ENCODE peak calls at places on chromosomes 16 and 17, in six cellular contexts. B is astrocyte, P is spleen, T is tibial artery, F is pancreas, Z is thyroid gland. O is an unnamed sample.
A peak's percentile ranks its signal among the peaks of the same experiment; 100 is the strongest.

GRCh38 chr16:82031116-82032084 is 3.7 kb upstream of the HSD17B2 start:
- DNase-seq in B (peak; percentile 58), P (no peak), T (no peak), F (no peak), Z (no peak), O (no peak)

GRCh38 chr17:42260318-42260717 is 15.9 kb downstream of the STAT5B start:
- DNase-seq in B (no peak), P (no peak), T (no peak), F (no peak), Z (no peak), O (no peak)

GRCh38 chr16:57013268-57013667 is 23.9 kb downstream of the NLRC5 start:
- DNase-seq in B (peak; percentile 86), P (no peak), T (no peak), F (no peak), Z (no peak), O (no peak)

GRCh38 chr17:63442549-63443035 is 3.5 kb downstream of the CYB561 start:
- DNase-seq in B (no peak), P (no peak), T (no peak), F (no peak), Z (peak; percentile 38), O (no peak)

GRCh38 chr17:33273271-33273670 is 19.8 kb downstream of the ASIC2 start:
- DNase-seq in B (no peak), P (no peak), T (no peak), F (no peak), Z (no peak), O (no peak)

GRCh38 chr16:54080524-54081008 is 206.0 kb downstream of the IRX3 start:
- DNase-seq in B (peak; percentile 99), P (no peak), T (no peak), F (no peak), Z (peak; percentile 32), O (no peak)

GRCh38 chr17:73591278-73592078 is 52.8 kb downstream of the SDK2 start:
- DNase-seq in B (no peak), P (peak; percentile 92), T (no peak), F (no peak), Z (no peak), O (no peak)

GRCh38 chr16:25035494-25036405 is 20.6 kb upstream of the ARHGAP17 start:
- DNase-seq in B (peak; percentile 40), P (no peak), T (no peak), F (no peak), Z (no peak), O (no peak)

GRCh38 chr17:20992987-20993862 is 49.6 kb downstream of the USP22 start:
- DNase-seq in B (peak; percentile 52), P (peak; percentile 82), T (peak; percentile 55), F (peak; percentile 82), Z (peak; percentile 57), O (peak; percentile 50)

GRCh38 chr17:2706911-2707510 is 4.6 kb downstream of the CLUH start:
- DNase-seq in B (no peak), P (peak; percentile 69), T (no peak), F (peak; percentile 59), Z (no peak), O (no peak)

GRCh38 chr17:40315678-40316570 is 6.9 kb downstream of the RARA start:
- DNase-seq in B (no peak), P (no peak), T (no peak), F (peak; percentile 24), Z (no peak), O (peak; percentile 20)

GRCh38 chr16:59213952-59214351 is 479.8 kb upstream of the GOT2 start:
- DNase-seq in B (peak; percentile 71), P (no peak), T (no peak), F (no peak), Z (no peak), O (no peak)

GRCh38 chr17:38507436-38507835 is 79.2 kb downstream of the ARHGAP23 start:
- DNase-seq in B (no peak), P (no peak), T (no peak), F (no peak), Z (no peak), O (no peak)

GRCh38 chr17:65867014-65867413 is 305.6 kb upstream of the AXIN2 start:
- DNase-seq in B (no peak), P (no peak), T (no peak), F (no peak), Z (peak; percentile 20), O (no peak)

GRCh38 chr17:65868881-65869280 is 307.4 kb upstream of the AXIN2 start:
- DNase-seq in B (no peak), P (no peak), T (no peak), F (no peak), Z (no peak), O (no peak)

GRCh38 chr17:65864409-65864808 is 303.0 kb upstream of the AXIN2 start:
- DNase-seq in B (no peak), P (no peak), T (no peak), F (no peak), Z (no peak), O (no peak)

DNA sequence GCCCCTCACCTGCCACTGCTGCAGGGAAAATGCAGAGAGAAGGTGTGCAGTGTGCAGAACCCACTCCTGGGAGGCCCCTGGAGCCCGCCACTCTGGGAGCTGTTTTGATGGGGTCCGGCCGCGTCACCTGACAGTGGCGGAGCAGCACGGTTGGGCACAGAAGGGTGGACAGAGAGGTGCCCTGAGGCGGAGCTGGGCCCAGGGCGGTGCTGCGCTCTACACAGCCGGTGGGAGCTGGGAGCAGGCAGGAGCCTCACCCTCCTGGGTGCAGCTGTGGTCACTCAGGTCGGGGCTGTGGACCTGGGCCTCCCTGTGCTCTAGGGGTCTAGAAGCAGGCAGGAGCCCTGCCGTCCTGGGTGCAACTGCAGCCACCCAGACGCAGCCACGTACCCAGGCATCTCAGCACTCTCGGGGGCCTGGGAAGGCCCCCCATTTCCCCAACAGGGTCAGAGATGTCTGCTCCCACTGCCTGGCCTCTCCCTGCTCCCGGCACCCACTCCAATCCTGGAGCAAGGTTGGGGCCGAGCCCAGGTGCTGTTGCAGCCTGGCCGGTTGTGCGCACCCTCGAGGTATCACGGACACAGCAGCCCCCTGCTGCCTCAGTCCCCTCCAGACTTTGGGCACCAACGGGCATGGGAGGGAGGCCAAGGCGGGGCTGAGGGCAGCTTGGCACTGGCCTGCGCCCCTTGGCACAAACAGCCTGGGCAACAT is 304.4 kb upstream of the AXIN2 start:
- DNase-seq in B (no peak), P (no peak), T (no peak), F (no peak), Z (no peak), O (no peak)
- H3K27me3 ChIP-seq in B (no peaks in the 10 kb centered on the region), P (no peaks in the 10 kb centered on the region), T (no peaks in the 10 kb centered on the region), F (no peaks in the 10 kb centered on the region), Z (no peaks in the 10 kb centered on the region), O (no peaks in the 10 kb centered on the region)

DNA sequence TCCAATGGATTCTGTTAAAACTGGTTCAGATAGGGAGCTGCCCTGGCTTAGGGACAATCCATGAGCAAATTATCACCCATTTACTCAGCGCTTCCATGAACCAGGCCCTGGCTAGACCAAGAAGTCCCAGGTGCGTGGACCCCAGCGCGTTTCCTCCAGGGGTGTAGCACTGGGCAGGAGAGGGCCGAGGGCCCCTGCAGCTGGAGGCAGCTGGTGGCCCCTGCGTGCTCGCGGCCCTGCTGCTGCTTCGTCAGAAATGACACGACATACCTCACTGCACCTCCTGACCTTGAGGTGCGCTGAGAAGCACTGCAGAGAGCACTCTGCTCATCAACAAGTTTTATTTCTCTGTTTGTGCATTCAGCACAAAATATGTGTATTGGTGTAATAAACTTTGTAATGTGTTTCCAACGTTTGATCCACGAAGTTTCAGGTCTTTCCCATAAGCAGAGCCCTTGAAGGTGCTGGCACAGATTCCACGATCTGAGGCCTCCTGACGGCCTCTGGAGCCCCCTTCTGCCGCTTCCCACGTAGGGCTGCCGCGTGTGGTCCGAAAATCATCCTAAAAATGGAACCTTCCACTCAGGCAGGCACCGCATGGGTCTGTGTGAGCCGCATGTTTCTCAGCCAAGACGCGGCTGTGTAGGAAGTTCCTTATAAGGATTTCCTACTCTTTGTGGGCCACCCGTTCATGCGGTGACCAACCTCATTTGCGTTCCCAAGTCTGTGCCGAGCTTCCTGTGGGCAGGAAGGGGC is 50.8 kb upstream of the ZCCHC14 start:
- DNase-seq in B (no peak), P (no peak), T (no peak), F (no peak), Z (no peak), O (no peak)
- TF ChIP-seq CTCF in B (no peak), P (no peak), T (no peak), F (no peak), Z (no peak), O (no peak)

GRCh38 chr17:82104797-82105416 is 6.9 kb upstream of the FASN start:
- DNase-seq in B (no peak), P (no peak), T (no peak), F (no peak), Z (no peak), O (no peak)
- H3K4me1 ChIP-seq in B (peaks cover 6% of the 10 kb centered on the region), P (peaks cover 59% of the 10 kb centered on the region), T (no peaks in the 10 kb centered on the region), F (peaks cover 4% of the 10 kb centered on the region), Z (peaks cover 65% of the 10 kb centered on the region), O (no peaks in the 10 kb centered on the region)

DNA sequence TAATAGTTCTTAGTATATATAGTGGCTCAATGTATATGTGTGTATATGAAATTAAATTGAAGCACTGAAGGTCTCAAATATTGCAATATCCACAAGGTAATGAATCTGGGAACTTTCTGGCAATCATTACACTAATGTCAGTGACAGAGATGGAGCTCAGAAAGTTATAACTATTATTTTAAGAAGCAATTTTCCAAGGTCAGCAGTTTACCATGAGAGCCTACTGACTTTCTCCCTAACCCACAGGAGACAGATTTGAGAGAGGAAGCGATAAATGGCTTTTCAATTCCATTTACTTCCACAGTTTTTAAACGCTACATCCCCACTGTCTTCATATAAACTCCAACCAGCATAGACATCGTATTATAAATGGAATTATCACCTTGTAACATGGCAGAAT is 92.9 kb downstream of the PCTP start:
- DNase-seq in B (no peak), P (no peak), T (no peak), F (no peak), Z (no peak), O (no peak)
- H3K27me3 ChIP-seq in B (no peaks in the 10 kb centered on the region), P (no peaks in the 10 kb centered on the region), T (no peaks in the 10 kb centered on the region), F (no peaks in the 10 kb centered on the region), Z (no peaks in the 10 kb centered on the region), O (no peaks in the 10 kb centered on the region)

GRCh38 chr17:13921841-13922776 is 147.2 kb upstream of the COX10 start:
- DNase-seq in B (no peak), P (no peak), T (no peak), F (no peak), Z (no peak), O (no peak)

GRCh38 chr17:13920413-13920812 is 148.9 kb upstream of the COX10 start:
- DNase-seq in B (no peak), P (no peak), T (no peak), F (no peak), Z (no peak), O (no peak)

GRCh38 chr17:13931111-13931526 is 138.2 kb upstream of the COX10 start:
- DNase-seq in B (peak; percentile 65), P (no peak), T (no peak), F (no peak), Z (no peak), O (no peak)

GRCh38 chr17:13922885-13923284 is 146.4 kb upstream of the COX10 start:
- DNase-seq in B (no peak), P (no peak), T (no peak), F (no peak), Z (no peak), O (no peak)

DNA sequence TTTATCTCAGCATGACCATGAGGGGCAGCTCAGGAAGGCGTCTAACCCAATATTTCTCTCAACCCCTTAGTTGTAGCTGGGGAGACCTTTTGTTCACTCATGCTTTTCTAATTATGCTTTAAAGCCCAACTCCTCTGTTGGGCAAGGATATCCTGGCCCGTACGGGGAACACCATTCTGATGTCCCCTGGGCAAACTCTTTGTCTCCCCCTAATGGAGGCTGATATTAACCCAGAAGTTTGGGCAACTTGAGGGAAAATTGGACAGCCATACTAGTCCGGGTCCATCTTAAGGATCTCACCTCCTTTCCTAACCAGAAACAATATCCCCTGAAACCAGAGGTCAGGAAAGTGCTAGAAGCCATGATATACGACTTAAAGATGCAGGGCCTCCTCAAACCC is 143.7 kb upstream of the COX10 start:
- DNase-seq in B (no peak), P (no peak), T (no peak), F (no peak), Z (no peak), O (no peak)
- TF ChIP-seq CTCF in B (no peak), P (no peak), T (no peak), F (no peak), Z (no peak), O (no peak)